ENCODE peak calls at places on chromosomes 4 and X, in seven cellular contexts. I is stimulated activated CD4-positive, alpha-beta T cell treated with anti-CD3 and anti-CD28 coated beads, Interleukin-15, amount 100 ng/mL, for 24 hours; W is fibroblast of mammary gland; K is astrocyte of the cerebellum; V is GM12865; O is ACHN; E is WERI-Rb-1. J is an unnamed sample.

GRCh38 chr4:61828960-61829359 is 628.8 kb downstream of the ADGRL3 start:
- DNase-seq in I (no peak), W (no peak), K (no peak), V (no peak), O (no peak), E (no peak), J (no peak)

GRCh38 chrX:97482901-97483300 is 599.2 kb downstream of the RPA4 start:
- DNase-seq in I (no peak), W (no peak), K (no peak), V (no peak), O (no peak), E (no peak), J (no peak)

GRCh38 chrX:1327651-1328304 is 8.8 kb upstream of the IL3RA start:
- DNase-seq in I (no peak), W (no peak), K (no peak), V (peak), O (no peak), E (no peak), J (no peak)

GRCh38 chr4:141133146-141134006 is at the start of gene RNF150:
- DNase-seq in I (peak), W (peak), K (peak), V (peak), O (peak), E (peak), J (peak)

GRCh38 chrX:101658661-101659477 is 781 bp downstream of the ARMCX2 start:
- DNase-seq in I (peak), W (peak), K (peak), V (peak), O (peak), E (peak), J (peak)

GRCh38 chrX:11908371-11908770 is 150.3 kb downstream of the MSL3 start:
- DNase-seq in I (peak), W (peak), K (no peak), V (peak), O (peak), E (peak), J (no peak)

GRCh38 chr4:119646347-119647071 is 17.9 kb upstream of the PDE5A start:
- DNase-seq in I (no peak), W (peak), K (peak), V (no peak), O (no peak), E (no peak), J (no peak)

GRCh38 chrX:103513476-103514108 is 5.7 kb downstream of the RAB40A start:
- DNase-seq in I (no peak), W (peak), K (no peak), V (no peak), O (no peak), E (no peak), J (no peak)

GRCh38 chrX:119477812-119478232 is 9.6 kb downstream of the SLC25A5 start:
- DNase-seq in I (no peak), W (peak), K (no peak), V (no peak), O (peak), E (no peak), J (no peak)

GRCh38 chrX:68488657-68489056 is 10.2 kb upstream of the YIPF6 start:
- DNase-seq in I (no peak), W (no peak), K (no peak), V (no peak), O (no peak), E (no peak), J (no peak)

GRCh38 chr4:144451771-144452170 is 194.2 kb upstream of the HHIP start:
- DNase-seq in I (no peak), W (no peak), K (no peak), V (no peak), O (no peak), E (no peak), J (no peak)

GRCh38 chrX:154800508-154801207 is 4.6 kb downstream of the MPP1 start:
- DNase-seq in I (no peak), W (no peak), K (no peak), V (no peak), O (no peak), E (no peak), J (no peak)

GRCh38 chrX:138128025-138128671 is 562.2 kb downstream of the ZIC3 start:
- DNase-seq in I (peak), W (peak), K (no peak), V (peak), O (peak), E (peak), J (no peak)

GRCh38 chr4:40484346-40484745 is 145.3 kb downstream of the RBM47 start:
- DNase-seq in I (no peak), W (no peak), K (no peak), V (no peak), O (no peak), E (no peak), J (no peak)

GRCh38 chr4:83757121-83757621 is 221.3 kb downstream of the GPAT3 start:
- DNase-seq in I (no peak), W (peak), K (no peak), V (no peak), O (no peak), E (no peak), J (no peak)

GRCh38 chrX:38221391-38221929 is 789 bp upstream of the SRPX start:
- DNase-seq in I (no peak), W (peak), K (no peak), V (no peak), O (no peak), E (no peak), J (no peak)

GRCh38 chr4:185276036-185276435 is 66.6 kb downstream of the SNX25 start:
- DNase-seq in I (no peak), W (peak), K (no peak), V (no peak), O (no peak), E (no peak), J (no peak)

GRCh38 chrX:17390325-17390992 is 15.5 kb downstream of the NHS start:
- DNase-seq in I (no peak), W (no peak), K (no peak), V (no peak), O (no peak), E (no peak), J (no peak)

GRCh38 chrX:68698955-68699354 is 51.5 kb downstream of the STARD8 start:
- DNase-seq in I (no peak), W (no peak), K (no peak), V (no peak), O (peak), E (no peak), J (no peak)

GRCh38 chr4:118348886-118349285 is 3.9 kb downstream of the PRSS12 start:
- DNase-seq in I (no peak), W (no peak), K (no peak), V (no peak), O (no peak), E (no peak), J (no peak)

GRCh38 chr4:183635737-183636136 is 23.2 kb downstream of the RWDD4 start:
- DNase-seq in I (no peak), W (no peak), K (no peak), V (no peak), O (no peak), E (no peak), J (no peak)

GRCh38 chrX:85140963-85141362 is 102.6 kb downstream of the SATL1 start:
- DNase-seq in I (no peak), W (no peak), K (no peak), V (no peak), O (no peak), E (no peak), J (no peak)

GRCh38 chrX:123422875-123423274 is 238.8 kb downstream of the GRIA3 start:
- DNase-seq in I (peak), W (peak), K (no peak), V (peak), O (peak), E (peak), J (no peak)

GRCh38 chrX:71974916-71975315 is 64.3 kb downstream of the NHSL2 start:
- DNase-seq in I (no peak), W (no peak), K (no peak), V (no peak), O (no peak), E (no peak), J (no peak)

GRCh38 chr4:143188325-143189088 is 3.8 kb downstream of the USP38 start:
- DNase-seq in I (no peak), W (peak), K (no peak), V (no peak), O (no peak), E (no peak), J (no peak)

GRCh38 chrX:155237719-155238118 is 21.5 kb downstream of the VBP1 start:
- DNase-seq in I (no peak), W (no peak), K (no peak), V (no peak), O (no peak), E (no peak), J (no peak)